ENCODE peak calls at places on chromosomes 16 and 17, in six cellular contexts. Y is stomach; N is brain microvascular endothelial cell; S is RPMI8226; M is AG10803; O is stimulated activated CD8-positive, alpha-beta memory T cell treated with anti-CD3 and anti-CD28 coated beads, Interleukin-7, amount 100 ng/mL, for 4 hours. C is an unnamed sample.

GRCh38 chr16:76535-77272 is 1.3 kb upstream of the MPG start:
- DNase-seq in Y (peak; percentile 66), N (peak; percentile 83), S (peak; percentile 72), M (peak; percentile 79), O (no peak), C (peak; percentile 75)

GRCh38 chr16:69112285-69113129 is 7.1 kb downstream of the HAS3 start:
- DNase-seq in Y (peak; percentile 71), N (peak; percentile 43), S (peak; percentile 76), M (peak; percentile 29), O (no peak), C (no peak)

GRCh38 chr17:79801156-79802038 is 4.5 kb upstream of the CBX8 start:
- DNase-seq in Y (peak; percentile 56), N (no peak), S (no peak), M (no peak), O (no peak), C (no peak)

GRCh38 chr17:40827746-40828453 is 5.5 kb upstream of the KRT10 start:
- DNase-seq in Y (no peak), N (peak; percentile 36), S (no peak), M (no peak), O (no peak), C (peak; percentile 36)

GRCh38 chr17:11948791-11949190 is 48.5 kb downstream of the ZNF18 start:
- DNase-seq in Y (no peak), N (peak; percentile 24), S (no peak), M (peak; percentile 65), O (no peak), C (peak; percentile 84)

GRCh38 chr16:13483121-13483520 is 436.8 kb upstream of the ERCC4 start:
- DNase-seq in Y (no peak), N (no peak), S (no peak), M (no peak), O (no peak), C (no peak)

GRCh38 chr17:72104164-72104862 is 16.5 kb upstream of the SOX9 start:
- DNase-seq in Y (no peak), N (no peak), S (no peak), M (no peak), O (no peak), C (peak; percentile 59)

GRCh38 chr17:55248077-55248476 is 16.7 kb upstream of the HLF start:
- DNase-seq in Y (no peak), N (no peak), S (no peak), M (no peak), O (no peak), C (no peak)

GRCh38 chr16:21159281-21159951 is 942 bp downstream of the LDAF1 start:
- DNase-seq in Y (peak; percentile 67), N (no peak), S (no peak), M (no peak), O (no peak), C (no peak)

GRCh38 chr17:55986817-55987216 is 166.5 kb upstream of the ANKFN1 start:
- DNase-seq in Y (no peak), N (no peak), S (no peak), M (no peak), O (no peak), C (no peak)

GRCh38 chr16:56616608-56617211 is 8.3 kb downstream of the MT2A start:
- DNase-seq in Y (no peak), N (no peak), S (no peak), M (no peak), O (no peak), C (no peak)

GRCh38 chr17:8724451-8724850 is 20.2 kb downstream of the CCDC42 start:
- DNase-seq in Y (no peak), N (no peak), S (no peak), M (no peak), O (no peak), C (no peak)

GRCh38 chr16:17303101-17303500 is 167.7 kb downstream of the XYLT1 start:
- DNase-seq in Y (peak; percentile 53), N (no peak), S (no peak), M (no peak), O (no peak), C (no peak)

GRCh38 chr16:89040391-89040790 is 53.3 kb upstream of the ACSF3 start:
- DNase-seq in Y (no peak), N (no peak), S (no peak), M (no peak), O (no peak), C (no peak)

GRCh38 chr16:80317132-80318098 is 223.4 kb upstream of the DYNLRB2 start:
- DNase-seq in Y (no peak), N (no peak), S (no peak), M (no peak), O (no peak), C (no peak)

GRCh38 chr16:68348645-68349445 is 38.0 kb downstream of the PRMT7 start:
- DNase-seq in Y (no peak), N (no peak), S (no peak), M (no peak), O (no peak), C (no peak)

GRCh38 chr17:54950116-54950515 is 18.3 kb downstream of the COX11 start:
- DNase-seq in Y (no peak), N (no peak), S (no peak), M (no peak), O (no peak), C (no peak)

GRCh38 chr16:1018447-1018846 is 36.9 kb downstream of the SOX8 start:
- DNase-seq in Y (no peak), N (no peak), S (no peak), M (no peak), O (no peak), C (no peak)

GRCh38 chr17:15220785-15221184 is 44.3 kb downstream of the PMP22 start:
- DNase-seq in Y (no peak), N (no peak), S (no peak), M (peak; percentile 76), O (no peak), C (peak; percentile 6)

GRCh38 chr16:72850021-72850420 is 197.9 kb downstream of the ZFHX3 start:
- DNase-seq in Y (no peak), N (no peak), S (no peak), M (no peak), O (no peak), C (no peak)

GRCh38 chr17:77733576-77734296 is 224.8 kb upstream of the TNRC6C start:
- DNase-seq in Y (no peak), N (no peak), S (no peak), M (no peak), O (no peak), C (no peak)

GRCh38 chr17:67571478-67571877 is 146.3 kb upstream of the NOL11 start:
- DNase-seq in Y (no peak), N (no peak), S (no peak), M (no peak), O (no peak), C (no peak)

GRCh38 chr17:3213587-3213986 is 6.1 kb downstream of the OR1A1 start:
- DNase-seq in Y (no peak), N (no peak), S (no peak), M (no peak), O (no peak), C (no peak)

GRCh38 chr16:85990861-85991301 is 91.9 kb downstream of the IRF8 start:
- DNase-seq in Y (no peak), N (no peak), S (no peak), M (no peak), O (no peak), C (no peak)

GRCh38 chr17:29400818-29401217 is 10.7 kb downstream of the TAOK1 start:
- DNase-seq in Y (no peak), N (no peak), S (no peak), M (no peak), O (no peak), C (no peak)

GRCh38 chr17:40310882-40311391 is 2.0 kb downstream of the RARA start:
- DNase-seq in Y (no peak), N (no peak), S (peak; percentile 39), M (no peak), O (no peak), C (no peak)

GRCh38 chr17:37494971-37495370 is 5.3 kb downstream of the DUSP14 start:
- DNase-seq in Y (no peak), N (no peak), S (no peak), M (no peak), O (no peak), C (no peak)

GRCh38 chr16:74998481-74999207 is at the start of gene ZNRF1:
- DNase-seq in Y (peak; percentile 86), N (peak; percentile 53), S (peak; percentile 88), M (peak; percentile 68), O (peak; percentile 50), C (peak; percentile 44)

GRCh38 chr17:8673621-8674020 is 43.1 kb upstream of the MYH10 start:
- DNase-seq in Y (no peak), N (peak; percentile 90), S (no peak), M (peak; percentile 69), O (no peak), C (peak; percentile 84)

C was measured in astrocyte.